ENCODE peak calls at places on chromosomes 7 and 10, in seven cellular contexts. X is SK-N-SH, G is HepG2, S is HCT116, V is GM12878, D is K562, I is H1. R is an unnamed sample.

GRCh38 chr10:116398224-116398623 is 29.4 kb upstream of the PNLIPRP3 start:
- DNase-seq in V (no peak), G (no peak), I (no peak), S (no peak), X (no peak), D (no peak), R (no peak)

GRCh38 chr7:22240904-22241571 is 115.9 kb downstream of the RAPGEF5 start:
- DNase-seq in X (no peak), S (no peak), I (no peak), G (peak), V (no peak), D (no peak), R (no peak)

GRCh38 chr10:44962870-44963738 is 3.5 kb downstream of the RASSF4 start:
- DNase-seq in S (no peak), X (no peak), I (peak), V (no peak), D (no peak), G (peak), R (no peak)

GRCh38 chr7:154423219-154423618 is 371.0 kb downstream of the DPP6 start:
- DNase-seq in V (no peak), X (no peak), D (no peak), G (no peak), S (no peak), I (no peak), R (peak)

GRCh38 chr10:71608863-71609768 is 110.5 kb downstream of the C10orf105 start:
- DNase-seq in S (peak), V (no peak), X (peak), I (peak), D (peak), G (peak), R (peak)

GRCh38 chr10:100748251-100749058 is 3.1 kb downstream of the PAX2 start:
- DNase-seq in I (peak), V (no peak), S (no peak), X (peak), D (no peak), G (no peak), R (no peak)

GRCh38 chr10:22148956-22149355 is 68.9 kb downstream of the EBLN1 start:
- DNase-seq in D (no peak), G (no peak), I (no peak), V (no peak), X (no peak), S (no peak), R (no peak)

GRCh38 chr10:99235872-99236626 is 397 bp upstream of the HPSE2 start:
- DNase-seq in D (no peak), G (no peak), S (no peak), V (no peak), X (peak), I (peak), R (no peak)

GRCh38 chr10:96509017-96509641 is 4.6 kb downstream of the TLL2 start:
- DNase-seq in S (no peak), V (no peak), X (no peak), D (no peak), G (no peak), I (no peak), R (no peak)

GRCh38 chr7:83267141-83267631 is 104.5 kb upstream of the PCLO start:
- DNase-seq in X (peak), I (no peak), S (no peak), D (no peak), V (no peak), G (no peak), R (peak)

GRCh38 chr10:100184426-100185219 is 1.2 kb downstream of the ERLIN1 start:
- DNase-seq in G (peak), D (peak), S (peak), X (peak), V (no peak), I (no peak), R (peak)

GRCh38 chr7:22433710-22434460 is 66.1 kb downstream of the STEAP1B start:
- DNase-seq in I (no peak), X (no peak), S (no peak), V (no peak), G (peak), D (peak), R (no peak)

GRCh38 chr10:4242561-4243035 is 457.6 kb upstream of the KLF6 start:
- DNase-seq in I (no peak), V (no peak), X (no peak), S (peak), G (no peak), D (no peak), R (no peak)

GRCh38 chr7:4302203-4302905 is 379.7 kb upstream of the FOXK1 start:
- DNase-seq in S (no peak), V (no peak), G (no peak), I (no peak), X (no peak), D (no peak), R (no peak)

GRCh38 chr7:36138209-36138608 is 14.8 kb upstream of the EEPD1 start:
- DNase-seq in V (no peak), D (no peak), X (no peak), I (no peak), S (no peak), G (no peak), R (no peak)

GRCh38 chr10:98186681-98187080 is 52.2 kb downstream of the R3HCC1L start:
- DNase-seq in I (no peak), G (no peak), S (no peak), X (no peak), V (no peak), D (no peak), R (no peak)

GRCh38 chr7:19020711-19021110 is 96.7 kb downstream of the TWIST1 start:
- DNase-seq in G (no peak), V (no peak), I (no peak), X (no peak), D (no peak), S (no peak), R (no peak)

GRCh38 chr10:5266804-5267203 is 70.2 kb downstream of the AKR1C4 start:
- DNase-seq in V (no peak), S (no peak), D (no peak), X (no peak), I (no peak), G (no peak), R (no peak)

GRCh38 chr7:50860174-50860573 is 77.5 kb upstream of the GRB10 start:
- DNase-seq in V (no peak), I (no peak), S (no peak), G (no peak), X (no peak), D (no peak), R (no peak)

GRCh38 chr7:87564290-87564963 is 36.3 kb downstream of the ABCB1 start:
- DNase-seq in G (peak), V (no peak), D (no peak), X (peak), I (peak), S (peak), R (peak)

GRCh38 chr7:22943997-22944396 is 69.9 kb downstream of the HYCC1 start:
- DNase-seq in D (no peak), S (no peak), G (no peak), X (no peak), V (no peak), I (no peak), R (no peak)

GRCh38 chr10:110206988-110207804 is at the start of gene MXI1:
- DNase-seq in X (peak), D (peak), G (peak), V (no peak), I (peak), S (peak), R (peak)

GRCh38 chr10:61845950-61846268 is 55.6 kb upstream of the ARID5B start:
- DNase-seq in G (no peak), D (no peak), V (no peak), I (no peak), S (no peak), X (no peak), R (no peak)

GRCh38 chr7:155190608-155191536 is 106.8 kb upstream of the INSIG1 start:
- DNase-seq in S (no peak), D (peak), G (no peak), V (no peak), I (peak), X (peak), R (peak)

GRCh38 chr7:73992104-73992562 is 35.8 kb upstream of the ELN start:
- DNase-seq in G (no peak), I (no peak), V (no peak), D (no peak), X (no peak), S (no peak), R (no peak)

GRCh38 chr10:117751259-117751658 is 208.7 kb downstream of the EMX2 start:
- DNase-seq in G (no peak), V (no peak), D (no peak), I (no peak), X (no peak), S (no peak), R (no peak)

GRCh38 chr7:76260171-76260703 is 42.2 kb upstream of the HSPB1 start:
- DNase-seq in V (no peak), X (peak), I (peak), S (peak), D (peak), G (peak), R (peak)

GRCh38 chr7:74183142-74183541 is 9.0 kb downstream of the EIF4H start:
- DNase-seq in I (no peak), D (no peak), S (no peak), X (no peak), V (no peak), G (no peak), R (peak)

GRCh38 chr7:29397398-29397797 is 166.2 kb upstream of the PRR15 start:
- DNase-seq in S (no peak), D (no peak), V (no peak), I (no peak), X (no peak), G (no peak), R (peak)

GRCh38 chr7:41696323-41696916 is 6.5 kb downstream of the INHBA start:
- DNase-seq in X (peak), G (peak), D (peak), V (no peak), S (peak), I (peak), R (peak)

GRCh38 chr10:84267503-84268126 is 22.8 kb downstream of the RGR start:
- DNase-seq in X (no peak), G (peak), I (peak), S (peak), V (no peak), D (peak), R (peak)

GRCh38 chr7:104442461-104442860 is 114.1 kb downstream of the LHFPL3 start:
- DNase-seq in G (no peak), D (no peak), S (no peak), V (no peak), X (no peak), I (no peak), R (no peak)

GRCh38 chr7:7426686-7427085 is 109.0 kb downstream of the COL28A1 start:
- DNase-seq in I (no peak), X (no peak), D (no peak), V (no peak), S (no peak), G (no peak), R (no peak)

GRCh38 chr7:102004229-102004628 is 186.8 kb downstream of the CUX1 start:
- DNase-seq in D (no peak), I (no peak), S (no peak), V (no peak), X (no peak), G (no peak), R (peak)

GRCh38 chr7:24926623-24927539 is 53.1 kb downstream of the OSBPL3 start:
- DNase-seq in V (no peak), X (no peak), D (no peak), G (no peak), I (no peak), S (no peak), R (no peak)

GRCh38 chr10:32413513-32413912 is 32.4 kb upstream of the CCDC7 start:
- DNase-seq in G (no peak), I (no peak), X (no peak), S (peak), V (no peak), D (no peak), R (no peak)

DNA sequence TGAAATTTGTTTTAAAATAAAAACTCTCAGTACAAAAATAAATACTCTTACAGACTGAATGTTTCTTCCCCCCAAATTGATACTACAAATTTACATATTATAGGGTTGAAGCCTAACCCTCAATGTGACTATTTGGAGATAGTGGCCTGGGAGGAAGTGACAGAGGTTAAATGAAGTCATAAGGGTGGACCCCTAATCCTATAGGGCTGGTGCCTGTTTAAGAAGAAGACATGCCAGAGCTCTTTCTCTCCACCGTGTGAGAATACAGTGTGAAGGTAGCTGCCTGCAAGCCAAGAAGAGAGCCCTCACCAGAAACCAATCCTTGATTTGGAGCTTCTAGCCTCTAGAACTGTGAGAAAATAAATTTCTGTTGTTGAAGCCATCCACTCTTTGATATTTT is 67.6 kb downstream of the MCU start:
- DNase-seq in G (no peak), V (no peak), S (no peak), X (no peak), D (no peak), I (no peak), R (no peak)
- TF ChIP-seq JUND in G (no peak), V (no peak), S (no peak), X (no peak), D (no peak), I (no peak), R (no peak)

DNA sequence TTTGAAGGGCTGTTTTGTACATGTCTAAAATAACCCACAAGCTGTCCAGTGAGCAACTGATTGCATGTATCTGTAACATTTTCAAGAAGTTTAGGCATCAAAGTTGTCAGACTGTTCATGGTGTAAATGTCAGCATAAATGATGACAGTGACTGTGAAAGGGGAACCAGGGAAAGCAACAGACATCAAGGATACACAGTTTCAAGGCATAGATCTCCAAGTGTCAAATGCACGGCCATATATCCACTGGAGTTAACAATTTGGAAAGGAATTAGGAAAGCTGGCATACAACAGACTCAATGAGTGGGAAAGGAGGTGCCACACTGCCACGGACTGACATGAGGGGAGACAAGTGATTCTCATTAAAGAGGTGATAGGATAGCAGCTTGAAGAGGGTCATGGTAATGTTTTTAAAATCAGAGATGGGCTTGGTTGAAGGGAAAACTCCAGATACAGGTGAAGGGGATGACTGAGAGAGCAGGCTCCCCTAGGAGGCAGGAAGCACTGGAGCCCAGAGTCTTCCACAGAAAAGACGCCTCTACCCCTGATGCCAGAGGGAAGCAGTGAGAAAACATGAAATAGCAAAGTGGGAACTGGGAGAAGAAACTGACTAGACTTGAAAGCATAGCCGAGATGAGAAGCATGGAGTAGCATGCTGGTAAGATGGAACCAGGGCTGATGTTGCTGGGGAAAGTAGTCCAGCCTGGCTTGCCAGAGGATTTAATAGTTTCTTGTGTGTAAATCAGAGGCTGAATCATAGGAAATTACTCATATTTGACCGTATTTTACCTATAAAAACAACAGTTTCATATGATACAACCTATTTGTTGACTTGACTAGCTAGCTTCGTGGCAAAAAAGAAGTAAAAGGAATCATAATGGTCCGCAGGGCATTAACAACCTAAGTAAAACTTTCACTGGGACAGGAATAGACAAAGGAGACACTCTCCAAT is 18.6 kb downstream of the NSMCE4A start:
- DNase-seq in S (no peak), D (no peak), X (no peak), V (no peak), G (no peak), I (no peak), R (no peak)
- TF ChIP-seq JUND in S (no peak), D (no peak), X (peak), V (no peak), G (no peak), I (no peak), R (no peak)

GRCh38 chr7:6149996-6150395 is 118.8 kb downstream of the ANKRD61 start:
- DNase-seq in V (no peak), X (no peak), G (no peak), D (no peak), S (no peak), I (no peak), R (no peak)
- TF ChIP-seq JUND in V (no peak), X (no peak), G (no peak), D (no peak), S (no peak), I (no peak), R (no peak)

GRCh38 chr7:77537595-77538185 is 595 bp downstream of the PTPN12 start:
- DNase-seq in S (no peak), V (no peak), D (peak), G (peak), X (peak), I (no peak), R (no peak)
- TF ChIP-seq JUND in S (no peak), V (no peak), D (no peak), G (no peak), X (no peak), I (no peak), R (no peak)

GRCh38 chr7:26688388-26688787 is 176.0 kb downstream of the SKAP2 start:
- DNase-seq in X (no peak), D (no peak), S (no peak), V (no peak), G (peak), I (no peak), R (no peak)

GRCh38 chr7:26684447-26684846 is 179.9 kb downstream of the SKAP2 start:
- DNase-seq in D (no peak), S (no peak), V (no peak), I (no peak), G (no peak), X (no peak), R (no peak)

GRCh38 chr7:26683277-26683676 is 181.1 kb downstream of the SKAP2 start:
- DNase-seq in I (no peak), V (no peak), S (no peak), D (no peak), X (no peak), G (no peak), R (no peak)

GRCh38 chr7:26686448-26686981 is 177.9 kb downstream of the SKAP2 start:
- DNase-seq in X (peak), I (no peak), S (peak), G (peak), V (no peak), D (peak), R (no peak)

GRCh38 chr7:26685636-26686035 is 178.8 kb downstream of the SKAP2 start:
- DNase-seq in V (no peak), I (no peak), S (no peak), X (no peak), D (no peak), G (no peak), R (no peak)
- TF ChIP-seq JUND in V (no peak), I (no peak), S (no peak), X (no peak), D (no peak), G (no peak), R (no peak)

GRCh38 chr7:140326116-140326928 is 72.0 kb downstream of the SLC37A3 start:
- DNase-seq in I (peak), V (no peak), G (peak), X (peak), D (peak), S (no peak), R (peak)
- TF ChIP-seq JUND in I (no peak), V (no peak), G (no peak), X (no peak), D (peak), S (no peak), R (no peak)

GRCh38 chr10:126804396-126804795 is 100.8 kb upstream of the DOCK1 start:
- DNase-seq in I (no peak), V (no peak), G (no peak), S (no peak), X (no peak), D (no peak), R (no peak)

GRCh38 chr10:126803394-126803793 is 101.8 kb upstream of the DOCK1 start:
- DNase-seq in X (no peak), D (no peak), I (no peak), V (no peak), G (no peak), S (no peak), R (no peak)

DNA sequence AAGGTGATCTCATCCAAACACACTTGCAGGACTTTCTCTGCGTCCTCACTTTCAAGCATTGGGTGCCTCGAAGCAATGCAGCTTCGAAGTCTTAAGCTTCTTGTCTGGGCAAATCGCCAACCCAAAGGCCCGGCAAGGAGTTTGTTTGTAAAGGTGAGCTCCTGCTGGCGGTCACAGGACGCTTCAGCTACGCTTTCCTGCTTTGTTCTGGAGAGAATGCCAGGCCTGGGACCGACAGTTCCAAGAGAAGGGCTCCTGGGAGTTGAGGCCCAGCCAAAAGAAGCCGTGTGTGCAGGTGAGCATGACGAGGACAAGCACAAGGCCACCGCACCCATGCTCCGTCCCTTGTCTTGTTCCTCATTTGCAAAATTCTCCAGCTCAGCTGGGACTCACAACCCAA is 106.6 kb upstream of the DOCK1 start:
- DNase-seq in D (no peak), S (no peak), X (no peak), G (no peak), V (no peak), I (no peak), R (no peak)
- TF ChIP-seq JUND in D (no peak), S (no peak), X (no peak), G (no peak), V (no peak), I (no peak), R (no peak)

GRCh38 chr7:149779502-149779805 is 6.1 kb upstream of the ZNF467 start:
- DNase-seq in G (no peak), V (no peak), D (no peak), X (no peak), S (no peak), I (no peak), R (no peak)

GRCh38 chr7:149778327-149778637 is 4.9 kb upstream of the ZNF467 start:
- DNase-seq in G (no peak), S (no peak), I (no peak), V (no peak), D (no peak), X (no peak), R (no peak)

GRCh38 chr7:149780636-149781419 is 7.4 kb upstream of the ZNF467 start:
- DNase-seq in V (no peak), D (no peak), S (no peak), I (no peak), X (no peak), G (no peak), R (no peak)

GRCh38 chr7:149778696-149779501 is 5.5 kb upstream of the ZNF467 start:
- DNase-seq in D (no peak), S (no peak), G (no peak), I (no peak), X (peak), V (no peak), R (no peak)

GRCh38 chr7:149780056-149780455 is 6.7 kb upstream of the ZNF467 start:
- DNase-seq in X (no peak), S (no peak), D (no peak), G (no peak), V (no peak), I (no peak), R (no peak)
- TF ChIP-seq JUND in X (no peak), S (no peak), D (no peak), G (no peak), V (no peak), I (no peak), R (no peak)